ENCODE peak calls at places on chromosome 10, in seven cellular contexts. Z, P, K, M, Y, J and L are unnamed samples.

GRCh38 chr10:8311526-8312070 is 257.1 kb downstream of the GATA3 start:
- DNase-seq in Z (no peak), P (no peak), K (no peak), M (no peak), Y (no peak), J (no peak), L (no peak)

GRCh38 chr10:129786216-129786615 is 177.9 kb downstream of the EBF3 start:
- DNase-seq in Z (no peak), P (no peak), K (no peak), M (no peak), Y (no peak), J (no peak), L (no peak)

GRCh38 chr10:36538945-36539586 is 586.3 kb upstream of the ANKRD30A start:
- DNase-seq in Z (no peak), P (no peak), K (no peak), M (no peak), Y (no peak), J (peak), L (no peak)

GRCh38 chr10:127441350-127442219 is 107.5 kb upstream of the NPS start:
- DNase-seq in Z (no peak), P (no peak), K (no peak), M (no peak), Y (peak), J (no peak), L (no peak)

GRCh38 chr10:120598377-120598776 is 141.3 kb downstream of the PLPP4 start:
- DNase-seq in Z (no peak), P (no peak), K (no peak), M (no peak), Y (no peak), J (no peak), L (no peak)

GRCh38 chr10:129793479-129793878 is 170.6 kb downstream of the EBF3 start:
- DNase-seq in Z (no peak), P (no peak), K (no peak), M (no peak), Y (no peak), J (no peak), L (no peak)

GRCh38 chr10:122311051-122311410 is 39.9 kb downstream of the BTBD16 start:
- DNase-seq in Z (no peak), P (no peak), K (no peak), M (no peak), Y (no peak), J (no peak), L (no peak)

GRCh38 chr10:111085690-111086353 is 9.0 kb downstream of the ADRA2A start:
- DNase-seq in Z (no peak), P (peak), K (no peak), M (no peak), Y (no peak), J (no peak), L (no peak)

GRCh38 chr10:5413012-5413938 is 918 bp downstream of the NET1 start:
- DNase-seq in Z (no peak), P (no peak), K (peak), M (no peak), Y (no peak), J (no peak), L (no peak)

GRCh38 chr10:124568858-124569622 is 107.4 kb downstream of the LHPP start:
- DNase-seq in Z (no peak), P (no peak), K (no peak), M (no peak), Y (no peak), J (no peak), L (no peak)

GRCh38 chr10:32981760-32982159 is 23.7 kb upstream of the ITGB1 start:
- DNase-seq in Z (no peak), P (no peak), K (no peak), M (no peak), Y (peak), J (peak), L (no peak)

GRCh38 chr10:89274928-89275327 is 23.4 kb upstream of the LIPA start:
- DNase-seq in Z (no peak), P (no peak), K (no peak), M (no peak), Y (no peak), J (no peak), L (no peak)

GRCh38 chr10:5488272-5489161 is 10.9 kb downstream of the CALML5 start:
- DNase-seq in Z (no peak), P (peak), K (no peak), M (no peak), Y (no peak), J (peak), L (no peak)

GRCh38 chr10:114151486-114151885 is 22.5 kb downstream of the CCDC186 start:
- DNase-seq in Z (no peak), P (no peak), K (peak), M (no peak), Y (no peak), J (no peak), L (no peak)

GRCh38 chr10:51895209-51895608 is 195.8 kb upstream of the CSTF2T start:
- DNase-seq in Z (no peak), P (peak), K (no peak), M (no peak), Y (peak), J (no peak), L (peak)

GRCh38 chr10:130378556-130379400 is 242.6 kb downstream of the GLRX3 start:
- DNase-seq in Z (no peak), P (peak), K (no peak), M (peak), Y (no peak), J (no peak), L (no peak)

GRCh38 chr10:80186364-80187012 is 18.8 kb downstream of the ANXA11 start:
- DNase-seq in Z (no peak), P (no peak), K (no peak), M (no peak), Y (no peak), J (peak), L (no peak)

GRCh38 chr10:26637521-26638275 is 59.8 kb upstream of the PDSS1 start:
- DNase-seq in Z (no peak), P (no peak), K (no peak), M (no peak), Y (no peak), J (no peak), L (no peak)

GRCh38 chr10:77461636-77462296 is 175.8 kb downstream of the KCNMA1 start:
- DNase-seq in Z (no peak), P (no peak), K (no peak), M (no peak), Y (no peak), J (no peak), L (no peak)

GRCh38 chr10:79403441-79404230 is 41.8 kb downstream of the ZCCHC24 start:
- DNase-seq in Z (no peak), P (no peak), K (no peak), M (no peak), Y (peak), J (no peak), L (no peak)

GRCh38 chr10:124296121-124296812 is 122.5 kb downstream of the OAT start:
- DNase-seq in Z (no peak), P (peak), K (no peak), M (peak), Y (no peak), J (no peak), L (no peak)

GRCh38 chr10:115026041-115026779 is 67.0 kb upstream of the ATRNL1 start:
- DNase-seq in Z (no peak), P (no peak), K (no peak), M (peak), Y (no peak), J (no peak), L (peak)

GRCh38 chr10:89351402-89352038 is 23.7 kb downstream of the IFIT3 start:
- DNase-seq in Z (peak), P (no peak), K (no peak), M (no peak), Y (no peak), J (no peak), L (no peak)

GRCh38 chr10:86569335-86569734 is 47.7 kb upstream of the WAPL start:
- DNase-seq in Z (no peak), P (no peak), K (no peak), M (no peak), Y (no peak), J (no peak), L (no peak)

DNA sequence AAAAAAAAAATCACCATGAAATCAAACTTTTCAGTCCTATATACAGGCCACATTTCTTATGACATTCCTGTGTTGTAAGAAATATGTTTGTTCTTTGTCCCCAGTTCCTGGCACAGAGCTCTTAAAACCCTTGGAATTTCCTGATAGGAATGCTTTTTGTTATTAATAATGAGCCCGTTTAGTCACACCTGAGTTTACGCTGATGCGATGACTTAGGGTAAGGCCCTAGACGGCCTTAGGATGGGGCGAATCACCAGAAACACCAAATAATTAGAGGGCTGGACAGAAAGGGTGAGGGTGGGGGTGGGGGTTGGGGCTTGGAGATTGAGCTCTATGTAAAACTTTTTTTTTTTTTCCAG is 17.5 kb downstream of the TSPAN15 start:
- DNase-seq in Z (no peak), P (no peak), K (no peak), M (no peak), Y (no peak), J (no peak), L (no peak)
- H3K27ac ChIP-seq in Z (no peak), P (no peak), K (peak), M (no peak), Y (no peak), J (no peak), L (peak)

GRCh38 chr10:45280113-45280512 is 35.3 kb downstream of the OR13A1 start:
- DNase-seq in Z (no peak), P (no peak), K (no peak), M (no peak), Y (no peak), J (peak), L (no peak)
- TF ChIP-seq EP300 in Z (no peak), P (no peak), K (no peak), M (no peak), Y (no peak), J (no peak), L (no peak)

GRCh38 chr10:59073456-59074053 is 102.9 kb upstream of the PHYHIPL start:
- DNase-seq in Z (no peak), P (no peak), K (no peak), M (no peak), Y (no peak), J (no peak), L (no peak)

GRCh38 chr10:59079386-59080226 is 96.8 kb upstream of the PHYHIPL start:
- DNase-seq in Z (no peak), P (no peak), K (peak), M (no peak), Y (no peak), J (no peak), L (peak)

GRCh38 chr10:59082249-59082648 is 94.2 kb upstream of the PHYHIPL start:
- DNase-seq in Z (no peak), P (no peak), K (no peak), M (no peak), Y (no peak), J (no peak), L (no peak)

GRCh38 chr10:59072038-59072437 is 104.4 kb upstream of the PHYHIPL start:
- DNase-seq in Z (no peak), P (no peak), K (no peak), M (no peak), Y (no peak), J (no peak), L (no peak)

DNA sequence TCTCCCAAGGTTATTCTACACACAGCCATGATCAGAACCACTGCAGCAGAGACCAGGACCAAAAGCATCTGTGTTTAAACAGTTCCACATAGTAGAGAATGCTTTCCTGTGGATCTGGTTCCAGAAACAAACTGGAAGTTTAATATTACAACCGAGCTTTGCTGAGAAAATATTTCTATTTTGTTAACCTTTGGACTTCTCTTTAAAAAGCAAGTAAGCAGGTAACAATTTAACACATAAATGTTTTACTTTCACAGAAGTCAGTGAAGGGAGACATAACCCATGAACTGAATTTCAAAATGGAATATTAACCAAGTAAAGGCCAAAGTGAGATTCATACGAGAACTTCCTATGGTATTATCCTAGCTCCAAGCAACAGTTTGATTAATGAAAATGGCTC is 98.6 kb upstream of the PHYHIPL start:
- DNase-seq in Z (no peak), P (no peak), K (no peak), M (no peak), Y (no peak), J (no peak), L (peak)
- H3K27ac ChIP-seq in Z (no peak), P (no peak), K (no peak), M (no peak), Y (no peak), J (no peak), L (peak)

GRCh38 chr10:82191653-82192052 is 316.7 kb downstream of the NRG3 start:
- DNase-seq in Z (no peak), P (no peak), K (no peak), M (no peak), Y (no peak), J (no peak), L (no peak)
- TF ChIP-seq EP300 in Z (no peak), P (no peak), K (no peak), M (no peak), Y (no peak), J (no peak), L (no peak)

GRCh38 chr10:44244745-44245600 is 139.9 kb downstream of the CXCL12 start:
- DNase-seq in Z (no peak), P (no peak), K (no peak), M (no peak), Y (no peak), J (no peak), L (peak)
- H3K27ac ChIP-seq in Z (no peak), P (no peak), K (no peak), M (no peak), Y (no peak), J (no peak), L (no peak)

GRCh38 chr10:96377816-96378294 is 19.1 kb upstream of the OPALIN start:
- DNase-seq in Z (no peak), P (no peak), K (no peak), M (no peak), Y (peak), J (no peak), L (no peak)
- TF ChIP-seq EP300 in Z (no peak), P (no peak), K (no peak), M (no peak), Y (no peak), J (no peak), L (no peak)

DNA sequence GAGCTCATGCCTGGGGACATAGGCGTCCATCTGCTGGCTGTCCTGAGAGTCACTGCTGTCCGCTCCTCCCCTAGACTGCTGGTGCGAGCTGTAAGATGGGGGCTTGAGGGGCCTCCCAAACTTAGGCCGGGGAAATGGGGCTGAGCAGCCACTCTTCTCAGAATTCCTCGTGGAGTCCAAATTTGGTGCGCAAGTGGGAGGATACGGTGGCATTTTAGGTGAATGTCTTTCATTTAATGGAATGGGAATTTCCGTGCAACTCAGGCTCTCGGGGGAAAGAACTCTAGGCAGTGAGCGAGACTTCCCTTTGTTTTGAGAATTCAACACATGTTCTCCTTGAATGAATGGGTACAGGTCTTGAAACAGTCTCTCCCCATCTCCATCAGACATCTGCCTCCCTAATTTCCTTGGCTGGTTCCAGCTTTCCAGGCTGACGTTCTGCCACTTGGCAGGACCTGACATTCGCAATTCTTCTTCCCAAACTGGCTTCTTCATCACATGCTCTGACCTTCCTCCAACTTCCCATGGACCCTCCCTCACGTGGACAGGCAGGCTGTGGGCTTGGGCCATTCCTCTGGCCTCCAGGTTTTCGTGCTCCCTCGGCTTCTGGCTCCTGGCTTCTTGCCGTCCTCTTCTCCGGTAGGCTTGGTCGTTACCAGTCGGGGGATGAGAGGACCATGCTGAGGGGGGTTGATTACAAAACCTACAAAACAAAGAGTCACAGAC is 30.1 kb downstream of the JCAD start:
- DNase-seq in Z (no peak), P (no peak), K (no peak), M (no peak), Y (no peak), J (no peak), L (no peak)
- H3K27ac ChIP-seq in Z (no peak), P (no peak), K (no peak), M (no peak), Y (no peak), J (no peak), L (no peak)

GRCh38 chr10:132251928-132252327 is 55.8 kb downstream of the STK32C start:
- DNase-seq in Z (no peak), P (no peak), K (no peak), M (no peak), Y (no peak), J (no peak), L (no peak)
- TF ChIP-seq EP300 in Z (no peak), P (no peak), K (no peak), M (no peak), Y (no peak), J (no peak), L (no peak)

DNA sequence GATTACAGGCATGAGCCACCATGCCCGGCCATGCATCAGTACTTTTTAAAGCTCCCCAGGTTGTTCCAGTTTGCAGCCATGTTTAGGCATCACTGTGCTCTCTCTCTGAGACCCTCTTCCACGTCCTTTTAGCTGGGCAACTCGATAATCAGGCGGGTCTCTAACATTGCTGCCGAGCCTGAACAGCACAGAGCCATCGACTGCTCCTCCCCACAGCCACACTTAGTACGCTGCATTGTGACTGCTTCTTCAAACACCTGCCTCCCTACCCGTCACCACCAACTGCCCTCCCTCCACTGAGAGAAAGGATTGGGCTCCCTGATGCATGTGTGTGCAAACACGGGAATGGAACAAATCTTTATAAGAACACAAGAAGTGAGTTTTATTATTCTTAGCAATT is 11.4 kb upstream of the TACR2 start:
- DNase-seq in Z (no peak), P (no peak), K (no peak), M (no peak), Y (no peak), J (no peak), L (no peak)
- H3K27ac ChIP-seq in Z (no peak), P (no peak), K (no peak), M (no peak), Y (no peak), J (no peak), L (no peak)

GRCh38 chr10:30151581-30152389 is 92.4 kb upstream of the JCAD start:
- DNase-seq in Z (no peak), P (no peak), K (no peak), M (peak), Y (no peak), J (no peak), L (no peak)
- TF ChIP-seq EP300 in Z (no peak), P (no peak), K (no peak), M (no peak), Y (no peak), J (no peak), L (no peak)